ENCODE peak calls at places on chromosome X, in ten cellular contexts. One of them, this sample, is unnamed.

GRCh38 chrX:127908369-127908768 is 143.8 kb downstream of the ACTRT1 start:
- DNase-seq in retina: no peak
- DNase-seq in mesenteric fat pad: no peak
- DNase-seq in foreskin fibroblast: no peak
- DNase-seq in EL: no peak
- DNase-seq in T-helper 2 cell: no peak
- DNase-seq in GM23248: no peak
- DNase-seq in NT2/D1: no peak
- DNase-seq in neural crest cell: no peak
- DNase-seq in GM19239: no peak
- DNase-seq in this sample: no peak

GRCh38 chrX:134949271-134949670 is 41.5 kb upstream of the SMIM10 start:
- DNase-seq in retina: no peak
- DNase-seq in mesenteric fat pad: no peak
- DNase-seq in foreskin fibroblast: no peak
- DNase-seq in EL: peak
- DNase-seq in T-helper 2 cell: no peak
- DNase-seq in GM23248: peak
- DNase-seq in NT2/D1: no peak
- DNase-seq in neural crest cell: no peak
- DNase-seq in GM19239: no peak
- DNase-seq in this sample: peak

GRCh38 chrX:33307954-33308353 is 96.6 kb upstream of the DMD start:
- DNase-seq in retina: no peak
- DNase-seq in mesenteric fat pad: no peak
- DNase-seq in foreskin fibroblast: peak
- DNase-seq in EL: no peak
- DNase-seq in T-helper 2 cell: no peak
- DNase-seq in GM23248: no peak
- DNase-seq in NT2/D1: no peak
- DNase-seq in neural crest cell: no peak
- DNase-seq in GM19239: no peak
- DNase-seq in this sample: peak

GRCh38 chrX:155857561-155857960 is 23.6 kb upstream of the VAMP7 start:
- DNase-seq in retina: no peak
- DNase-seq in mesenteric fat pad: no peak
- DNase-seq in foreskin fibroblast: peak
- DNase-seq in EL: peak
- DNase-seq in T-helper 2 cell: no peak
- DNase-seq in GM23248: peak
- DNase-seq in NT2/D1: no peak
- DNase-seq in neural crest cell: no peak
- DNase-seq in GM19239: no peak
- DNase-seq in this sample: peak

GRCh38 chrX:130851569-130851968 is 51.4 kb downstream of the ENOX2 start:
- DNase-seq in retina: no peak
- DNase-seq in mesenteric fat pad: no peak
- DNase-seq in foreskin fibroblast: peak
- DNase-seq in EL: no peak
- DNase-seq in T-helper 2 cell: no peak
- DNase-seq in GM23248: no peak
- DNase-seq in NT2/D1: no peak
- DNase-seq in neural crest cell: no peak
- DNase-seq in GM19239: no peak
- DNase-seq in this sample: no peak

GRCh38 chrX:586351-586750 is 44.2 kb upstream of the SHOX start:
- DNase-seq in retina: no peak
- DNase-seq in mesenteric fat pad: no peak
- DNase-seq in foreskin fibroblast: no peak
- DNase-seq in EL: peak
- DNase-seq in T-helper 2 cell: no peak
- DNase-seq in GM23248: no peak
- DNase-seq in NT2/D1: no peak
- DNase-seq in neural crest cell: no peak
- DNase-seq in GM19239: no peak
- DNase-seq in this sample: no peak

GRCh38 chrX:24494544-24495113 is 29.5 kb downstream of the PDK3 start:
- DNase-seq in retina: no peak
- DNase-seq in mesenteric fat pad: no peak
- DNase-seq in foreskin fibroblast: peak
- DNase-seq in EL: peak
- DNase-seq in T-helper 2 cell: no peak
- DNase-seq in GM23248: peak
- DNase-seq in NT2/D1: no peak
- DNase-seq in neural crest cell: no peak
- DNase-seq in GM19239: no peak
- DNase-seq in this sample: peak

GRCh38 chrX:9676311-9676710 is 89.3 kb downstream of the GPR143 start:
- DNase-seq in retina: no peak
- DNase-seq in mesenteric fat pad: peak
- DNase-seq in foreskin fibroblast: peak
- DNase-seq in EL: peak
- DNase-seq in T-helper 2 cell: no peak
- DNase-seq in GM23248: peak
- DNase-seq in NT2/D1: no peak
- DNase-seq in neural crest cell: no peak
- DNase-seq in GM19239: no peak
- DNase-seq in this sample: peak

GRCh38 chrX:134542485-134542884 is 82.5 kb downstream of the HPRT1 start:
- DNase-seq in retina: no peak
- DNase-seq in mesenteric fat pad: no peak
- DNase-seq in foreskin fibroblast: peak
- DNase-seq in EL: peak
- DNase-seq in T-helper 2 cell: no peak
- DNase-seq in GM23248: peak
- DNase-seq in NT2/D1: no peak
- DNase-seq in neural crest cell: no peak
- DNase-seq in GM19239: no peak
- DNase-seq in this sample: peak

GRCh38 chrX:102808336-102808735 is 87.8 kb downstream of the GPRASP3 start:
- DNase-seq in retina: no peak
- DNase-seq in mesenteric fat pad: no peak
- DNase-seq in foreskin fibroblast: peak
- DNase-seq in EL: peak
- DNase-seq in T-helper 2 cell: no peak
- DNase-seq in GM23248: peak
- DNase-seq in NT2/D1: no peak
- DNase-seq in neural crest cell: no peak
- DNase-seq in GM19239: no peak
- DNase-seq in this sample: peak

GRCh38 chrX:133859336-133859735 is 126.1 kb downstream of the GPC3 start:
- DNase-seq in retina: no peak
- DNase-seq in mesenteric fat pad: no peak
- DNase-seq in foreskin fibroblast: no peak
- DNase-seq in EL: no peak
- DNase-seq in T-helper 2 cell: no peak
- DNase-seq in GM23248: no peak
- DNase-seq in NT2/D1: no peak
- DNase-seq in neural crest cell: no peak
- DNase-seq in GM19239: no peak
- DNase-seq in this sample: no peak

GRCh38 chrX:37640142-37640541 is 45.4 kb upstream of the XK start:
- DNase-seq in retina: no peak
- DNase-seq in mesenteric fat pad: no peak
- DNase-seq in foreskin fibroblast: no peak
- DNase-seq in EL: no peak
- DNase-seq in T-helper 2 cell: no peak
- DNase-seq in GM23248: no peak
- DNase-seq in NT2/D1: no peak
- DNase-seq in neural crest cell: no peak
- DNase-seq in GM19239: no peak
- DNase-seq in this sample: no peak

GRCh38 chrX:45743081-45743533 is 542.4 kb upstream of the DIPK2B start:
- DNase-seq in retina: no peak
- DNase-seq in mesenteric fat pad: no peak
- DNase-seq in foreskin fibroblast: peak
- DNase-seq in EL: peak
- DNase-seq in T-helper 2 cell: no peak
- DNase-seq in GM23248: peak
- DNase-seq in NT2/D1: no peak
- DNase-seq in neural crest cell: no peak
- DNase-seq in GM19239: no peak
- DNase-seq in this sample: no peak

GRCh38 chrX:152915541-152916241 is 17.8 kb downstream of the ZNF185 start:
- DNase-seq in retina: peak
- DNase-seq in mesenteric fat pad: no peak
- DNase-seq in foreskin fibroblast: peak
- DNase-seq in EL: peak
- DNase-seq in T-helper 2 cell: no peak
- DNase-seq in GM23248: peak
- DNase-seq in NT2/D1: no peak
- DNase-seq in neural crest cell: peak
- DNase-seq in GM19239: peak
- DNase-seq in this sample: peak

GRCh38 chrX:148659481-148659880 is 159.1 kb downstream of the AFF2 start:
- DNase-seq in retina: no peak
- DNase-seq in mesenteric fat pad: no peak
- DNase-seq in foreskin fibroblast: no peak
- DNase-seq in EL: no peak
- DNase-seq in T-helper 2 cell: no peak
- DNase-seq in GM23248: no peak
- DNase-seq in NT2/D1: no peak
- DNase-seq in neural crest cell: no peak
- DNase-seq in GM19239: no peak
- DNase-seq in this sample: peak

GRCh38 chrX:51837926-51838325 is 55.5 kb upstream of the MAGED1 start:
- DNase-seq in retina: no peak
- DNase-seq in mesenteric fat pad: no peak
- DNase-seq in foreskin fibroblast: peak
- DNase-seq in EL: peak
- DNase-seq in T-helper 2 cell: no peak
- DNase-seq in GM23248: peak
- DNase-seq in NT2/D1: no peak
- DNase-seq in neural crest cell: no peak
- DNase-seq in GM19239: no peak
- DNase-seq in this sample: peak

GRCh38 chrX:22652596-22652995 is 347.2 kb upstream of the DDX53 start:
- DNase-seq in retina: peak
- DNase-seq in mesenteric fat pad: no peak
- DNase-seq in foreskin fibroblast: peak
- DNase-seq in EL: peak
- DNase-seq in T-helper 2 cell: no peak
- DNase-seq in GM23248: peak
- DNase-seq in NT2/D1: no peak
- DNase-seq in neural crest cell: peak
- DNase-seq in GM19239: no peak
- DNase-seq in this sample: peak

GRCh38 chrX:129979207-129979920 is 3.1 kb upstream of the BCORL1 start:
- DNase-seq in retina: peak
- DNase-seq in mesenteric fat pad: no peak
- DNase-seq in foreskin fibroblast: peak
- DNase-seq in EL: no peak
- DNase-seq in T-helper 2 cell: no peak
- DNase-seq in GM23248: peak
- DNase-seq in NT2/D1: no peak
- DNase-seq in neural crest cell: no peak
- DNase-seq in GM19239: no peak
- DNase-seq in this sample: no peak

GRCh38 chrX:74119016-74119910 is 184.7 kb upstream of the ZCCHC13 start:
- DNase-seq in retina: no peak
- DNase-seq in mesenteric fat pad: no peak
- DNase-seq in foreskin fibroblast: peak
- DNase-seq in EL: peak
- DNase-seq in T-helper 2 cell: no peak
- DNase-seq in GM23248: peak
- DNase-seq in NT2/D1: no peak
- DNase-seq in neural crest cell: no peak
- DNase-seq in GM19239: no peak
- DNase-seq in this sample: peak

GRCh38 chrX:23782863-23783568 is at the start of gene SAT1:
- DNase-seq in retina: peak
- DNase-seq in mesenteric fat pad: peak
- DNase-seq in foreskin fibroblast: peak
- DNase-seq in EL: peak
- DNase-seq in T-helper 2 cell: peak
- DNase-seq in GM23248: peak
- DNase-seq in NT2/D1: peak
- DNase-seq in neural crest cell: peak
- DNase-seq in GM19239: peak
- DNase-seq in this sample: peak

GRCh38 chrX:78650906-78651437 is 8.2 kb downstream of the RTL3 start:
- DNase-seq in retina: peak
- DNase-seq in mesenteric fat pad: no peak
- DNase-seq in foreskin fibroblast: peak
- DNase-seq in EL: peak
- DNase-seq in T-helper 2 cell: no peak
- DNase-seq in GM23248: peak
- DNase-seq in NT2/D1: no peak
- DNase-seq in neural crest cell: no peak
- DNase-seq in GM19239: no peak
- DNase-seq in this sample: peak

GRCh38 chrX:71111141-71111843 is at the start of gene IL2RG:
- DNase-seq in retina: no peak
- DNase-seq in mesenteric fat pad: no peak
- DNase-seq in foreskin fibroblast: no peak
- DNase-seq in EL: no peak
- DNase-seq in T-helper 2 cell: peak
- DNase-seq in GM23248: no peak
- DNase-seq in NT2/D1: no peak
- DNase-seq in neural crest cell: no peak
- DNase-seq in GM19239: no peak
- DNase-seq in this sample: no peak

GRCh38 chrX:40434947-40435346 is 145.8 kb upstream of the ATP6AP2 start:
- DNase-seq in retina: peak
- DNase-seq in mesenteric fat pad: no peak
- DNase-seq in foreskin fibroblast: peak
- DNase-seq in EL: peak
- DNase-seq in T-helper 2 cell: no peak
- DNase-seq in GM23248: peak
- DNase-seq in NT2/D1: peak
- DNase-seq in neural crest cell: peak
- DNase-seq in GM19239: no peak
- DNase-seq in this sample: peak

GRCh38 chrX:9534686-9535085 is 69.8 kb downstream of the TBL1X start:
- DNase-seq in retina: no peak
- DNase-seq in mesenteric fat pad: no peak
- DNase-seq in foreskin fibroblast: peak
- DNase-seq in EL: peak
- DNase-seq in T-helper 2 cell: no peak
- DNase-seq in GM23248: peak
- DNase-seq in NT2/D1: no peak
- DNase-seq in neural crest cell: no peak
- DNase-seq in GM19239: no peak
- DNase-seq in this sample: peak

GRCh38 chrX:129876734-129877395 is 29.1 kb upstream of the UTP14A start:
- DNase-seq in retina: no peak
- DNase-seq in mesenteric fat pad: no peak
- DNase-seq in foreskin fibroblast: peak
- DNase-seq in EL: peak
- DNase-seq in T-helper 2 cell: no peak
- DNase-seq in GM23248: peak
- DNase-seq in NT2/D1: no peak
- DNase-seq in neural crest cell: no peak
- DNase-seq in GM19239: no peak
- DNase-seq in this sample: peak

GRCh38 chrX:11558972-11559371 is 106.7 kb downstream of the ARHGAP6 start:
- DNase-seq in retina: no peak
- DNase-seq in mesenteric fat pad: no peak
- DNase-seq in foreskin fibroblast: no peak
- DNase-seq in EL: no peak
- DNase-seq in T-helper 2 cell: peak
- DNase-seq in GM23248: peak
- DNase-seq in NT2/D1: peak
- DNase-seq in neural crest cell: no peak
- DNase-seq in GM19239: no peak
- DNase-seq in this sample: peak

GRCh38 chrX:30570505-30570904 is 7.1 kb downstream of the TASL start:
- DNase-seq in retina: peak
- DNase-seq in mesenteric fat pad: no peak
- DNase-seq in foreskin fibroblast: peak
- DNase-seq in EL: peak
- DNase-seq in T-helper 2 cell: no peak
- DNase-seq in GM23248: peak
- DNase-seq in NT2/D1: no peak
- DNase-seq in neural crest cell: no peak
- DNase-seq in GM19239: no peak
- DNase-seq in this sample: peak

GRCh38 chrX:18228069-18228468 is 7.4 kb upstream of the BEND2 start:
- DNase-seq in retina: no peak
- DNase-seq in mesenteric fat pad: no peak
- DNase-seq in foreskin fibroblast: no peak
- DNase-seq in EL: no peak
- DNase-seq in T-helper 2 cell: no peak
- DNase-seq in GM23248: no peak
- DNase-seq in NT2/D1: no peak
- DNase-seq in neural crest cell: no peak
- DNase-seq in GM19239: no peak
- DNase-seq in this sample: no peak

This sample was measured in cardiac fibroblast.